ENCODE peak calls at places on chromosomes 5 and 9, in four cellular contexts. F, D, H and Q are unnamed samples.

GRCh38 chr9:129166962-129167557 is 11.0 kb downstream of the IER5L start:
- DNase-seq in D (no peak), H (peak; percentile 91), F (no peak), Q (no peak)

GRCh38 chr9:120733190-120733589 is 18.9 kb upstream of the MEGF9 start:
- DNase-seq in H (no peak), D (no peak), F (no peak), Q (no peak)

GRCh38 chr5:168411871-168412270 is 74.4 kb upstream of the RARS1 start:
- DNase-seq in H (no peak), D (no peak), F (no peak), Q (no peak)

GRCh38 chr9:107638922-107639321 is 149.4 kb upstream of the KLF4 start:
- DNase-seq in D (no peak), F (peak; percentile 18), H (no peak), Q (no peak)

GRCh38 chr5:24644757-24645156 is at the start of gene CDH10:
- DNase-seq in F (peak; percentile 93), D (no peak), H (no peak), Q (peak; percentile 89)

GRCh38 chr9:35341585-35341984 is 148.3 kb upstream of the RUSC2 start:
- DNase-seq in F (no peak), H (no peak), D (no peak), Q (no peak)

GRCh38 chr5:153896701-153897100 is 142.0 kb downstream of the FAM114A2 start:
- DNase-seq in D (peak; percentile 63), H (no peak), F (no peak), Q (no peak)

GRCh38 chr5:60541980-60542379 is 158.0 kb downstream of the DEPDC1B start:
- DNase-seq in H (no peak), F (no peak), D (peak; percentile 41), Q (no peak)

GRCh38 chr5:57724836-57725235 is 242.2 kb upstream of the ACTBL2 start:
- DNase-seq in D (no peak), H (no peak), F (no peak), Q (no peak)

GRCh38 chr5:80109549-80110478 is 74.7 kb downstream of the THBS4 start:
- DNase-seq in D (peak; percentile 52), H (no peak), F (peak; percentile 44), Q (no peak)

GRCh38 chr5:33441241-33441844 is 578 bp downstream of the TARS1 start:
- DNase-seq in F (peak; percentile 35), H (peak; percentile 80), D (peak; percentile 21), Q (no peak)

GRCh38 chr5:174425271-174425963 is 299.0 kb upstream of the MSX2 start:
- DNase-seq in D (no peak), F (no peak), H (no peak), Q (no peak)

GRCh38 chr5:69493235-69493925 is 790 bp downstream of the OCLN start:
- DNase-seq in H (no peak), F (peak; percentile 77), D (no peak), Q (no peak)

GRCh38 chr5:10222326-10222725 is 27.4 kb downstream of the ATPSCKMT start:
- DNase-seq in D (no peak), H (no peak), F (no peak), Q (no peak)

GRCh38 chr9:130997925-130998595 is 10.9 kb upstream of the LAMC3 start:
- DNase-seq in H (peak; percentile 66), F (peak; percentile 92), D (no peak), Q (peak; percentile 84)

GRCh38 chr9:98989036-98990000 is 45.6 kb downstream of the COL15A1 start:
- DNase-seq in H (no peak), F (peak; percentile 18), D (peak; percentile 8), Q (no peak)

GRCh38 chr5:132465095-132465707 is 25.4 kb downstream of the IRF1 start:
- DNase-seq in F (no peak), D (no peak), H (no peak), Q (no peak)

GRCh38 chr9:32395483-32396216 is 11.2 kb downstream of the ACO1 start:
- DNase-seq in H (no peak), F (no peak), D (no peak), Q (no peak)

GRCh38 chr5:176337913-176338312 is 23.7 kb downstream of the KIAA1191 start:
- DNase-seq in D (no peak), F (no peak), H (no peak), Q (no peak)

GRCh38 chr5:153276151-153276550 is 214.3 kb upstream of the GRIA1 start:
- DNase-seq in H (peak; percentile 16), F (peak; percentile 82), D (no peak), Q (peak; percentile 31)

GRCh38 chr9:13149454-13149853 is 130.0 kb downstream of the MPDZ start:
- DNase-seq in D (no peak), F (no peak), H (no peak), Q (no peak)

GRCh38 chr5:179258922-179259730 is 86.1 kb downstream of the ADAMTS2 start:
- DNase-seq in D (no peak), H (no peak), F (no peak), Q (no peak)

GRCh38 chr5:33401482-33402390 is 39.0 kb upstream of the TARS1 start:
- DNase-seq in D (no peak), F (no peak), H (no peak), Q (no peak)

GRCh38 chr9:107888773-107889227 is 399.2 kb upstream of the KLF4 start:
- DNase-seq in D (no peak), H (no peak), F (no peak), Q (no peak)

GRCh38 chr5:126752052-126752785 is 24.7 kb upstream of the LMNB1 start:
- DNase-seq in H (no peak), D (no peak), F (no peak), Q (no peak)

GRCh38 chr5:126753227-126753626 is 23.7 kb upstream of the LMNB1 start:
- DNase-seq in F (no peak), H (no peak), D (no peak), Q (no peak)

GRCh38 chr5:126755593-126755992 is 21.3 kb upstream of the LMNB1 start:
- DNase-seq in D (no peak), F (no peak), H (no peak), Q (no peak)

GRCh38 chr5:126754609-126755008 is 22.3 kb upstream of the LMNB1 start:
- DNase-seq in D (no peak), F (no peak), H (no peak), Q (no peak)

DNA sequence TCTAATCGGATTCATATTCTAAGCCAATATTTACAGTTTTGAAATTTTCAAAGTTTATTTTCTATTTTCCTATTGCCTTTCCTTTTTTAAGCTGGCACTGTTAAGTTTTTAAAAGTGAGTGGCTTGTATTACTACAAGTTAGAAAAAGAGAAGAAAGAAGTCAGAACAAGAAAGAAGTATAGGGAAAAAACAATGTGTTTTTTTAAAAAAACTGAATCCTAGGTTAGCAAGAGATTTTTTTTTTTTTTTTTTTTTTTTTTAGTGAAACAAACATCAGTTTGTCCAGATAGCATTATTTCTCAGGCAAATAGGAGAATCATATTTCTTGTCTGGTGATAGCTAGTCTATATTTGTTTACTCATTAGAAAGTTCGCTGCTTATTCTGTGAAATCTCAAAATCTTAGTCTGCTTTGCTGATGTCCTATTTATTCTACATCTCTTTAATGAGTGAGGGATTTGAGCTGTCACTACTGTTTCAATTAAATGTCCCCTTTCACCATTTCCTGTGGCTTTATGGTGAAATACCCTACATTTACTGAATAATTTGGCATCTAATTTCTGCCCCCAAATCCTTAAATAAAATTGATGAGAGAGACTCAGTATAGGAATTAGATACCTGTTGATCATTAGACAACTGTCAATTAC is 19.1 kb upstream of the LMNB1 start:
- DNase-seq in H (no peak), F (no peak), D (no peak), Q (no peak)
- H3K4me3 ChIP-seq in H (no peak overlapping the region), F (no peak overlapping the region), D (peak overlapping the region; percentile 37), Q (no peak overlapping the region)

GRCh38 chr9:89685698-89686097 is 80.9 kb downstream of the GADD45G start:
- DNase-seq in D (no peak), H (no peak), F (no peak), Q (no peak)
- H3K4me1 ChIP-seq in D (peaks cover 15% of the 10 kb centered on the region), H (no peaks in the 10 kb centered on the region), F (no peaks in the 10 kb centered on the region), Q (peaks cover 5% of the 10 kb centered on the region)

GRCh38 chr9:97220894-97221477 is 86.5 kb upstream of the CCDC180 start:
- DNase-seq in H (no peak), F (peak; percentile 46), D (no peak), Q (no peak)
- H3K4me3 ChIP-seq in H (peak overlapping the region; percentile 20), F (peak overlapping the region; percentile 62), D (no peak overlapping the region), Q (peak overlapping the region; percentile 53)

DNA sequence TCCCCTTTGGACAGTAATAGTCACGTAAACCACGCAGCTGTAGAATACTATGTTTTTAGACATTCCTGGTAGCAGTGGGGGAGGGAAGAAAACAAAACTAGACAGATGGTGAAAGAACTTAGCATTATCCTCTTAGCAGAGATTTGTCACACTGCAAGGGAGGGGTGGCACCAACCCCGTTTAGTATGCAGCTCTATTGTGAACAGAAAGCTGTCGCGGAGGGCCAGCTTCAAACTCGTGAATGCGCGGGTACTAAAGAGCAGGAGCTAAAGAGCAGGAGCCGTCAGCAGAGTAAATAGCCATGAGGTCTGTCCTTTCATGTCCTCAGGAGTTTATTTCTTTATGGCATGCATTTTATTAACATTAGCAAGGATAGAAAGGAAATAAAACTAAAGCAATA is 141.9 kb upstream of the SLC12A2 start:
- DNase-seq in F (peak; percentile 87), H (no peak), D (no peak), Q (no peak)
- H3K4me1 ChIP-seq in F (peaks cover 18% of the 10 kb centered on the region), H (no peaks in the 10 kb centered on the region), D (peaks cover 7% of the 10 kb centered on the region), Q (no peaks in the 10 kb centered on the region)

DNA sequence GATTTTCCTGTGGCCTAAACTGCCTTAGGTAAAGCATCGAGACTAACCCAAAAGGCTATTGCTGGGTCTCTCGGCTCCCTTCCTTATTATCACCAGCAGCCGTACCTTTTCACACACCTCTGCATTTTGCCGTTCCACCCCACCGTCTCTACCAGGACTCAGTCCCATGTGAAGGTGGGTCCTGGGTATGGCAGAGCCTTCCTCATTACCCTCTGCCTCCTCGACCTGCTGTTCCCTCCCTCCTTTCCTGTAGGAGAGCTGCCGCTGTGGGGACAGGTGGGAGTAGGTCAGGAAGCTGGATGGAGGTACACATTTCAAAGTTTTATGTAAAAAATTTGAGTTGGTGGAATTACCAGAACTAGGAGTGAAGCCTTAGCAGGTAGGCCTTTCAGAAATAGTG is 1.8 kb downstream of the CCL28 start:
- DNase-seq in F (no peak), H (no peak), D (no peak), Q (no peak)
- H3K4me3 ChIP-seq in F (no peak overlapping the region), H (no peak overlapping the region), D (no peak overlapping the region), Q (no peak overlapping the region)

GRCh38 chr5:23459214-23459613 is 48.2 kb upstream of the PRDM9 start:
- DNase-seq in D (peak; percentile 9), H (no peak), F (no peak), Q (no peak)
- H3K4me1 ChIP-seq in D (no peaks in the 10 kb centered on the region), H (no peaks in the 10 kb centered on the region), F (no peaks in the 10 kb centered on the region), Q (no peaks in the 10 kb centered on the region)

DNA sequence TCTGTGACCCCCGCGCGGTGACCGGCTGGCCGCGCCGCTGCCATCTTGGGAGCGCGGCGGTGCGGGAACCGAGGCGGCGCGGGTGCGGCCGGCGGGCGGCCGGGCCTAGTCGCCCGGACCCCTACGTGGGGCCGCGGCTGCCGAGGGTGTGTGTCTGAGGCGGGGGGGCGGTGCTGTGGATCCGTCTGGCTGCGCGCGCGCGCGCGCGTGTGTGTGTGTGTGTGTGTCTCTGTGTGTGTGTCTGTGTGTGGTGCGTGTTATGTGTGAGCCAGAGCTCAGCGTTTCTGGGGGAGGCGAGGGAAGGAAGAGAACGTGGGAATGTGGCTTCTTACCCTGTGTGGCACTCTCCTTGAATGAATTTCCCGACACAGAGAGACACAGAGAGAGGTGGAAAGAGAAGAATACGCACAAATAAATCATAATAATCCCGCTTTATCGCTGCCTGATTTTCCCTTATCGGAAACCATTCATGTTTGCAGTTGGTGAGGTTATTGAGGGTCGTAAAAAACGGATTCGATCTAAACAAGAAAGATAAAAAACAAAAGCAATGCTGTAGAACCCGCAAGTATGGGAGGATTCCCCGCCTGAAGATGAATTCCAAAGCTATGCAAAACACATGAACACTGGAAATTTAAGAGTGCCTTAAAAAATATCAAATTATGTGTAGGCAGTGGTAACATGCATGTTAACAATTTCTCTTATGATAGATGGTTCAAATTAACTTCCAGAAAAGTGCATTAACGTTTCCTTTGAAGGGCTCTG is 5.7 kb downstream of the NR2F1 start:
- DNase-seq in F (peak; percentile 46), D (no peak), H (no peak), Q (no peak)
- H3K4me3 ChIP-seq in F (no peak overlapping the region), D (no peak overlapping the region), H (no peak overlapping the region), Q (no peak overlapping the region)

GRCh38 chr5:18990852-18991251 is 997.1 kb downstream of the CDH18 start:
- DNase-seq in D (no peak), H (no peak), F (no peak), Q (no peak)
- H3K4me1 ChIP-seq in D (no peaks in the 10 kb centered on the region), H (no peaks in the 10 kb centered on the region), F (peaks cover 23% of the 10 kb centered on the region), Q (no peaks in the 10 kb centered on the region)